ENCODE peak calls at places on chromosomes 12 and 14, in five cellular contexts. J is heart left ventricle, E is transverse colon, M is suprapubic skin, O is ovary. X is an unnamed sample.

GRCh38 chr14:54216827-54217226 is 180.0 kb upstream of the CDKN3 start:
- DNase-seq in J (no peak), E (no peak), M (no peak), O (no peak), X (no peak)

GRCh38 chr14:70192915-70193314 is 4.2 kb upstream of the SLC8A3 start:
- DNase-seq in J (no peak), E (no peak), M (no peak), O (no peak), X (no peak)

GRCh38 chr14:87628129-87628528 is 364.9 kb downstream of the GALC start:
- DNase-seq in J (peak; percentile 62), E (no peak), M (no peak), O (no peak), X (peak; percentile 51)

GRCh38 chr14:67582061-67582460 is 18.0 kb downstream of the PIGH start:
- DNase-seq in J (no peak), E (no peak), M (no peak), O (no peak), X (no peak)

GRCh38 chr12:12521923-12522322 is 40.7 kb downstream of the DUSP16 start:
- DNase-seq in J (no peak), E (no peak), M (no peak), O (no peak), X (no peak)

GRCh38 chr12:31228811-31229792 is 96.8 kb downstream of the SINHCAF start:
- DNase-seq in J (peak; percentile 42), E (peak; percentile 72), M (no peak), O (no peak), X (no peak)

GRCh38 chr12:104615048-104615561 is 158.4 kb downstream of the CHST11 start:
- DNase-seq in J (no peak), E (peak; percentile 29), M (no peak), O (no peak), X (peak; percentile 69)

GRCh38 chr12:131137836-131138637 is 184.3 kb downstream of the ADGRD1 start:
- DNase-seq in J (no peak), E (no peak), M (no peak), O (peak; percentile 71), X (peak; percentile 85)

DNA sequence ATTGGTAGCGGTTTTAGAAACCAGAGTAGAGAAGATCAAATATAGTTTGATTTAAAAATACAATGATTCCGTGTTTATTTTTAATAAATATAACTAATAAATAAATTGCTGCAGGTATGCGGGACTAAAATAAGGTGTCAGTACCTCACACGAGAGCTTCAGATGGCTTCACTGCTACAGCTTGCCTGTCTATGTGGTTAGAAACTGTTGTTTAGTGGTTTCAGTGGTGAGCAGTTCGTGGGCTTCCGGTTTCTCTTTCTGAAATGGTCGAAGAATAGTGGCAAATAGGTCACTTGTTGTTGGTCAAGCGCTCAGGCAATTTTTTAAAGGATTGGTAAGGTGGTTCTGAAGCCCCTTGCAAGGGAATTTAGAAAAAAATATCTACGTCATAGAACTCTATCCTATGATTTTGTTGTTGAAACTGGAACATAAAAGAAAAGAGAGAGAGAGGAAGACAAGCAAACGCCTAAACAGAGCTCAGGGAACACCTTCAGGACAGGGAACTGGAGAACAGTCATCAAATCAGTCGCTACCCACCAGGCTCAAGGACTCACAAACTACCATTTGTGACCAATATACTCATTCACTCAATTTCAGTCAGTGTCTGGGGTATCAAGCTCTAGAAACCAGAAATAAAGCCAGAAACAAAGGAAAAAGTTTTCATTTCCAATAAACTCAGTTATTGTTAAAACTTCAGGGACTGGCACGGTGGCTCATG is 31.3 kb downstream of the GABARAPL1 start:
- DNase-seq in J (no peak), E (peak; percentile 11), M (no peak), O (no peak), X (no peak)
- TF ChIP-seq POLR2A in J (no peak), E (no peak), M (no peak), O (no peak), X (no peak)

GRCh38 chr14:77761205-77761931 is 412 bp upstream of the SNW1 start:
- DNase-seq in J (peak; percentile 36), E (peak; percentile 13), M (no peak), O (peak; percentile 28), X (no peak)
- TF ChIP-seq CTCF in J (no peak), E (no peak), M (no peak), O (no peak), X (no peak)

GRCh38 chr12:108855284-108856169 is 1.9 kb downstream of the SSH1 start:
- DNase-seq in J (no peak), E (no peak), M (no peak), O (no peak), X (no peak)
- H3K4me3 ChIP-seq in J (peak overlapping the region; percentile 96), E (peak overlapping the region; percentile 64), M (peak overlapping the region; percentile 63), O (peak overlapping the region; percentile 82), X (no peak overlapping the region)

GRCh38 chr14:99541677-99542470 is 60.7 kb downstream of the CCNK start:
- DNase-seq in J (no peak), E (no peak), M (no peak), O (no peak), X (no peak)
- TF ChIP-seq POLR2A in J (no peak), E (no peak), M (no peak), O (no peak), X (no peak)

GRCh38 chr14:105761842-105762241 is 235.5 kb downstream of the TMEM121 start:
- DNase-seq in J (no peak), E (no peak), M (no peak), O (no peak), X (no peak)

GRCh38 chr14:105760691-105761344 is 234.4 kb downstream of the TMEM121 start:
- DNase-seq in J (no peak), E (no peak), M (peak; percentile 69), O (peak; percentile 2), X (peak; percentile 70)

GRCh38 chr14:105767315-105767714 is 240.9 kb downstream of the TMEM121 start:
- DNase-seq in J (no peak), E (no peak), M (peak; percentile 61), O (no peak), X (no peak)

GRCh38 chr14:105765893-105766614 is 239.7 kb downstream of the TMEM121 start:
- DNase-seq in J (no peak), E (no peak), M (peak; percentile 29), O (peak; percentile 3), X (no peak)
- TF ChIP-seq CTCF in J (no peak), E (no peak), M (no peak), O (no peak), X (no peak)

DNA sequence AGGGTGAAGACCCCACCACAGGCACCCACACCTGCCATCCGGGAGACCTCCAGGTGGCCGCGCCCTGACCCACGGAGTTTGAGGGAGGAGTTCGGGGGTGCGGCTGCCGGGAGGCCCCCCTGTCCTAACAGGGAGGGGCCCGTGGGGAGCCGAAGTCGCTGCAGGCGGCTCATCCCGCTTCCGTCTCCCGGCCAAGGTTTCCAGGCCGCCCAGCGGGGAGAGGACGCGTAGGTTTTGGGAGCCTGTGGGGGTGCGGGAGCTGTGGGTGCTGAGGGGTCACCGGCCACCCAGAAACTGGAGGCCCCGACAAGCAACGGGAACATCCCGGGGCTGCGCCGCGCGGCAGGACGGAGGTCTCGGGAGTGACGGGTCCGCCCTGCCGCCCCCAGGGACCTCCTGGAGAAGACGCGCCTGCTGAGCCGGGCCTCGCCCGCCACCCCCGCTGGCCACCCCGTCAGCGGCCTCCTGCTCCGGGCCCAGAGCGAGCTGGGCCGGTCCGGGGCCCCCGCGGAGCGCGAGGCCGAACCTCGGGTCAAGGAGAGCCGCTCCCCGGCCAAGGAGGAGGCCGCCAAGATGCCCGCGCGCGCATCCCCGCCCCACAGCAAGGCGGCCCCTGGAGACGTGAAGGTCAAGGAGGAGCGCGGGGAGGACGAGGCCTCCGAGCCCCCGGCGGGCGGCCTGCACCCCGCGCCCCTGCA is 27.7 kb downstream of the LRCOL1 start:
- DNase-seq in J (no peak), E (no peak), M (no peak), O (peak; percentile 47), X (no peak)
- H3K4me3 ChIP-seq in J (peak overlapping the region; percentile 51), E (peak overlapping the region; percentile 29), M (no peak overlapping the region), O (peak overlapping the region; percentile 33), X (no peak overlapping the region)

GRCh38 chr12:52230364-52231281 is 2.4 kb upstream of the KRT7 start:
- DNase-seq in J (peak; percentile 25), E (no peak), M (no peak), O (no peak), X (no peak)
- TF ChIP-seq POLR2A in J (no peak), E (no peak), M (no peak), O (no peak), X (no peak)

DNA sequence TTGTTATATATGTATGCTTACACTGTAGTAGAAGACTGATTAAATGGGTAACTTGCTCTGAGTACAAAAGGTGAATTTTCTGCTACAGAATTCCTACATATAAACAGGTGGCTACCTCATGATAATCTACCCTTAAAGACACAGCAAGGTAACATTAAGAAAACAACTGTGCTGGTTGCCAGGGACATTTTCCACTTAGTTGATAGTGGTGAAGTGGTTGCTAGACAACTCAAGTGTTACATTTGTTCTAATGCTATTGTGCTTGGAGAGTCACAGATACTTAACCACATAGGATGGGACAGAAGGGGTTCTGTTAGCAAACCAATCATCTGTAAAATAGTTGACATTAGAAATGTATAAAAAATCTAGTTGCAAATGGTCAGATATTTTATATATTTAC is 870.3 kb upstream of the SEL1L start:
- DNase-seq in J (no peak), E (no peak), M (no peak), O (no peak), X (no peak)
- TF ChIP-seq CTCF in J (no peak), E (no peak), M (no peak), O (no peak), X (no peak)

GRCh38 chr14:48247972-48248371 is 572.6 kb upstream of the MDGA2 start:
- DNase-seq in J (no peak), E (no peak), M (no peak), O (no peak), X (no peak)

GRCh38 chr14:48253020-48253419 is 577.6 kb upstream of the MDGA2 start:
- DNase-seq in J (no peak), E (no peak), M (no peak), O (no peak), X (no peak)

GRCh38 chr14:48250575-48250974 is 575.2 kb upstream of the MDGA2 start:
- DNase-seq in J (no peak), E (no peak), M (no peak), O (no peak), X (no peak)

GRCh38 chr14:48251290-48251689 is 575.9 kb upstream of the MDGA2 start:
- DNase-seq in J (no peak), E (no peak), M (no peak), O (no peak), X (no peak)
- H3K4me3 ChIP-seq in J (no peak overlapping the region), E (no peak overlapping the region), M (no peak overlapping the region), O (no peak overlapping the region), X (no peak overlapping the region)